ENCODE peak calls at places on chromosomes 12 and 14, in six cellular contexts. H, Q, P, M, S and Z are unnamed samples. For H3K9me3, the result is how much of the 10 kb centered on the place peaks cover.

GRCh38 chr14:28765169-28765906 is 1.2 kb upstream of the FOXG1 start:
- DNase-seq in H (no peak), Q (no peak), P (no peak), M (no peak), S (no peak), Z (no peak)

GRCh38 chr12:119176267-119177055 is 2.3 kb upstream of the HSPB8 start:
- DNase-seq in H (peak), Q (peak), P (no peak), M (peak), S (peak), Z (no peak)

GRCh38 chr12:71746983-71747611 is 7.6 kb upstream of the RAB21 start:
- DNase-seq in H (peak), Q (no peak), P (no peak), M (peak), S (peak), Z (no peak)

GRCh38 chr12:5637698-5638097 is 205.8 kb downstream of the NTF3 start:
- DNase-seq in H (no peak), Q (no peak), P (no peak), M (no peak), S (no peak), Z (no peak)

GRCh38 chr14:71726639-71727085 is 205.6 kb upstream of the RGS6 start:
- DNase-seq in H (no peak), Q (no peak), P (no peak), M (no peak), S (no peak), Z (no peak)

GRCh38 chr14:64704743-64705405 is 650 bp downstream of the PLEKHG3 start:
- DNase-seq in H (peak), Q (no peak), P (no peak), M (no peak), S (peak), Z (no peak)

GRCh38 chr12:89346741-89347324 is 5.5 kb downstream of the DUSP6 start:
- DNase-seq in H (peak), Q (peak), P (no peak), M (no peak), S (peak), Z (no peak)

GRCh38 chr12:107096571-107096970 is 3.2 kb upstream of the CRY1 start:
- DNase-seq in H (no peak), Q (no peak), P (no peak), M (no peak), S (no peak), Z (no peak)

GRCh38 chr14:69013943-69014782 is 35.1 kb upstream of the ACTN1 start:
- DNase-seq in H (peak), Q (peak), P (no peak), M (peak), S (no peak), Z (no peak)

GRCh38 chr12:55194382-55194781 is 26.4 kb upstream of the OR10A7 start:
- DNase-seq in H (no peak), Q (no peak), P (no peak), M (no peak), S (no peak), Z (no peak)

GRCh38 chr14:100617715-100618693 is 30.8 kb upstream of the BEGAIN start:
- DNase-seq in H (peak), Q (peak), P (no peak), M (no peak), S (peak), Z (peak)

GRCh38 chr12:75564398-75564797 is 53.0 kb upstream of the KRR1 start:
- DNase-seq in H (no peak), Q (no peak), P (no peak), M (no peak), S (no peak), Z (no peak)

GRCh38 chr14:49549881-49550280 is 36.3 kb downstream of the RPS29 start:
- DNase-seq in H (peak), Q (no peak), P (no peak), M (peak), S (no peak), Z (no peak)

GRCh38 chr12:47867496-47867941 is 37.3 kb downstream of the VDR start:
- DNase-seq in H (no peak), Q (no peak), P (no peak), M (no peak), S (no peak), Z (no peak)

GRCh38 chr12:3363608-3364007 is 127.4 kb upstream of the PRMT8 start:
- DNase-seq in H (peak), Q (no peak), P (no peak), M (peak), S (no peak), Z (no peak)

GRCh38 chr14:103315368-103315911 is 18.6 kb upstream of the EIF5 start:
- DNase-seq in H (no peak), Q (no peak), P (no peak), M (no peak), S (no peak), Z (no peak)

GRCh38 chr12:34397591-34398365 is 375.5 kb downstream of the ALG10 start:
- DNase-seq in H (peak), Q (peak), P (no peak), M (peak), S (no peak), Z (peak)

GRCh38 chr12:55713721-55714120 is 2.1 kb upstream of the BLOC1S1 start:
- DNase-seq in H (no peak), Q (no peak), P (no peak), M (no peak), S (no peak), Z (no peak)

GRCh38 chr14:84108746-84109457 is 1421.0 kb upstream of the FLRT2 start:
- DNase-seq in H (no peak), Q (no peak), P (no peak), M (no peak), S (no peak), Z (no peak)

GRCh38 chr12:27711312-27711682 is 665 bp downstream of the MRPS35 start:
- DNase-seq in H (no peak), Q (no peak), P (no peak), M (no peak), S (no peak), Z (no peak)

GRCh38 chr12:121697093-121697698 is 15.4 kb upstream of the TMEM120B start:
- DNase-seq in H (peak), Q (no peak), P (no peak), M (no peak), S (no peak), Z (no peak)

GRCh38 chr14:71720978-71721624 is 211.1 kb upstream of the RGS6 start:
- DNase-seq in H (peak), Q (no peak), P (no peak), M (peak), S (no peak), Z (no peak)

GRCh38 chr12:75823475-75823874 is 208.1 kb downstream of the PHLDA1 start:
- DNase-seq in H (no peak), Q (no peak), P (no peak), M (no peak), S (no peak), Z (no peak)

GRCh38 chr12:45336762-45337596 is 121.1 kb downstream of the ANO6 start:
- DNase-seq in H (no peak), Q (no peak), P (no peak), M (no peak), S (no peak), Z (no peak)

GRCh38 chr12:79737875-79738718 is 47.3 kb upstream of the PAWR start:
- DNase-seq in H (peak), Q (no peak), P (no peak), M (no peak), S (peak), Z (no peak)

GRCh38 chr14:58969951-58970751 is 218.3 kb upstream of the DAAM1 start:
- DNase-seq in H (peak), Q (no peak), P (no peak), M (peak), S (no peak), Z (no peak)

GRCh38 chr14:41986726-41987125 is 380.1 kb downstream of the LRFN5 start:
- DNase-seq in H (no peak), Q (no peak), P (no peak), M (no peak), S (no peak), Z (no peak)

GRCh38 chr12:79408665-79409064 is 282.1 kb downstream of the PAWR start:
- DNase-seq in H (no peak), Q (no peak), P (no peak), M (no peak), S (no peak), Z (no peak)

GRCh38 chr14:101830271-101830670 is 68.8 kb downstream of the PPP2R5C start:
- DNase-seq in H (no peak), Q (no peak), P (no peak), M (no peak), S (no peak), Z (no peak)

GRCh38 chr12:7302536-7303113 is 1.2 kb upstream of the ACSM4 start:
- DNase-seq in H (no peak), Q (no peak), P (no peak), M (no peak), S (no peak), Z (no peak)

DNA sequence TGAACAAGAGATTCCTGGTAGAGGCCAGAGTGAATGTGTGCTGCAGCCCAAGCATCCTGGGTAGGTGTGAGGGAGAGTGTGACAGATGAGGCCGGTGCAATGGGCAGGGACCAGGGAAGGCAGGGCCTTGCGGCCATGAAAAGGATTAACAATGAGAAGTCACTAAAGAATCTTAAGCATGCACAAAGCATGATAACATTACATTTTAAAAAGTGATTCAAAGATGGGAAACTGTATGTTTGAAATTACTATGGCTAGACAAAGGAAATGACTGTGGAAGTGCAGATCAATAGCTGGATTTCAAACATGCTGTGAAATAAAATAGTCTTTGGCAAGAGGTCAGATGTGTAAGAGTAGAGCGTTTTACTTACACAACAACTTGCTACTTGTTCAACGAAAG is 175.6 kb downstream of the CCDC59 start:
- DNase-seq in H (no peak), Q (no peak), P (no peak), M (no peak), S (no peak), Z (no peak)
- H3K9me3 ChIP-seq in H (under half), Q (under half), P (under half), M (under half), S (under half), Z (under half)

DNA sequence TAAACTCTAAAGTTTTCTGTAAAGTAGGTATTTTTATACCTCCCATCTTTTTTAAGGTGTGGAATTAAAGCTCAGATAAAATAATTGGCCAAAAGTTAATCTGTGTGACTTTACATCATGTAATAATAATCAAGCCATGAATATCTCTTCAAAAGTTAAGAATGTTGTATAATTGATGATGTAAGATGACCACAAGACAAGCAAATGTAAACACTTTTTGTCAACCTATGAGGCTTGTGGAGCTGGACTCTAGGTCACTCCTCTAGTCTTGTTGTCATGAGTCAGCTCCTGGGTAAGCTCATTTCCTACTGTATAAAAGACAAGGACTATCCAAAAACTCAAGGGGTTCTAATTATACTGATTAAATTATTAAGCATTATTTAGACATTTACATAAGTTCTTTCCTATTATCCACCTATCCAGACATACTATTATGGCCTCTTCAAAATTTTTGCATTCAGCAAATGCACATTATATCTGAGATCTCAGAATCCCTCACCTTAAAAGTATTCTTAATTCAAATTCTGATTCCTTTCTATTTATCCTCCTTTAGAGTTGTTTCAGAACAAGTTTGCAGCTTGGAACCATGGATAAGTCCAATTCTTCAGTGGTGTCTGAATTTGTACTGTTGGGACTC is at the start of gene OR4K5:
- DNase-seq in H (no peak), Q (no peak), P (no peak), M (no peak), S (no peak), Z (no peak)
- H3K9me3 ChIP-seq in H (half or more), Q (under half), P (under half), M (half or more), S (under half), Z (under half)

DNA sequence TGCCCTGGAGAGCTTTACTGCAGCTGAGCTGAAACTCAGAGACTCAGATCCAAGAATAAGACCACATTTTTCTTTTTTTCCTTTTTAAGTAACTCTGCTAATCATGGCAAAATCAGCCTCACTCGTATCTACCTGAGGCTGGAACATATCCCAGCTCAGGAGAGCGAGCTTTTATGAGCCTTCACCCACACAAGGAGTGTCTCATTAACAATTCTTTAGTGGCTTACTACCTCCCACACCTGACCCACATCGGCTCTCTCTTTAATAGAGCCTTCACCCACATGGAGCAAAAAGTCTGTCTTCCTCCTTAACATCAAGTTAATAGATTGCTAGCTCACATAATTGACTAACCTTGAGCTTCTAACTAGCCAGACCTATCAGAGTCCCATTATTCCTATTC is 18.3 kb upstream of the CERS5 start:
- DNase-seq in H (no peak), Q (no peak), P (no peak), M (no peak), S (no peak), Z (no peak)
- H3K9me3 ChIP-seq in H (under half), Q (under half), P (under half), M (under half), S (under half), Z (under half)

GRCh38 chr12:133220521-133220920 is 15.2 kb downstream of the ANHX start:
- DNase-seq in H (no peak), Q (no peak), P (no peak), M (no peak), S (no peak), Z (no peak)
- H3K9me3 ChIP-seq in H (half or more), Q (half or more), P (under half), M (half or more), S (under half), Z (under half)

GRCh38 chr14:104438166-104438887 is 141.2 kb upstream of the C14orf180 start:
- DNase-seq in H (peak), Q (peak), P (no peak), M (no peak), S (no peak), Z (no peak)
- H3K9me3 ChIP-seq in H (under half), Q (under half), P (under half), M (under half), S (under half), Z (under half)

GRCh38 chr12:57998251-57998650 is 56.9 kb downstream of the ATP23 start:
- DNase-seq in H (no peak), Q (no peak), P (no peak), M (no peak), S (no peak), Z (no peak)
- H3K9me3 ChIP-seq in H (half or more), Q (half or more), P (under half), M (under half), S (under half), Z (under half)

GRCh38 chr14:32754209-32754608 is 184.5 kb upstream of the NPAS3 start:
- DNase-seq in H (no peak), Q (no peak), P (no peak), M (no peak), S (no peak), Z (no peak)

GRCh38 chr14:32756775-32757174 is 181.9 kb upstream of the NPAS3 start:
- DNase-seq in H (no peak), Q (no peak), P (no peak), M (no peak), S (no peak), Z (no peak)

GRCh38 chr14:32756173-32756572 is 182.5 kb upstream of the NPAS3 start:
- DNase-seq in H (no peak), Q (no peak), P (no peak), M (no peak), S (no peak), Z (no peak)

GRCh38 chr14:32761381-32761968 is 177.2 kb upstream of the NPAS3 start:
- DNase-seq in H (no peak), Q (no peak), P (no peak), M (no peak), S (no peak), Z (no peak)

DNA sequence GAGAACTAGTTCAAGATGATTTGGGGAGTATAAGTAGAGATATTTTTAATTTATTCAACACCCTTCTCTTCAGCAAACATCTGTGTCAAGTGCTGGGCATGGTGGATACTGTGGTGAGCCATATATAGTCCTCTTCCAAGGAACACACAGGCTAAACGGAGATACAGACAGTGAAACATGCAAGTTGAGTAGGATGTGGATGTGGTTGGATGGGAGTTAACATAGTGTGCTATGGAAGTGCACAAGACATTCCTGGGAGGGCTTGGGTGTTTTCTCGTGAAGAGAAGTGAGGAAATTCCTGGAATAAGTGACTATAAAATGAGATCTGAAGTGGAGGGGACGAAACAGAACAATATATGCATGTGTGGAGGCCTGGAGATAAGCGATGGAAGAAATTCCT is 181.1 kb upstream of the NPAS3 start:
- DNase-seq in H (no peak), Q (no peak), P (no peak), M (no peak), S (no peak), Z (no peak)
- H3K9me3 ChIP-seq in H (under half), Q (under half), P (under half), M (under half), S (under half), Z (under half)